ENCODE peak calls at places on chromosomes 16 and 17, in eight cellular contexts. E is T-helper 17 cell; S is right lobe of liver; U is CD8-positive, alpha-beta T cell; H is ovary; R is GM23248; O is kidney; W is psoas muscle. G is an unnamed sample.

GRCh38 chr16:56451753-56452689 is 667 bp downstream of the OGFOD1 start:
- DNase-seq in E (no peak), S (peak; percentile 60), U (no peak), H (no peak), R (peak; percentile 82), O (no peak), W (peak; percentile 38), G (no peak)

GRCh38 chr17:7141824-7142223 is 27.2 kb upstream of the ASGR2 start:
- DNase-seq in E (no peak), S (no peak), U (no peak), H (no peak), R (no peak), O (no peak), W (no peak), G (peak; percentile 51)

GRCh38 chr17:64077409-64077808 is 52.5 kb downstream of the ERN1 start:
- DNase-seq in E (no peak), S (no peak), U (no peak), H (no peak), R (peak; percentile 3), O (no peak), W (no peak), G (peak; percentile 81)

GRCh38 chr16:56673916-56674315 is 4.3 kb downstream of the MT1H start:
- DNase-seq in E (no peak), S (no peak), U (no peak), H (no peak), R (peak; percentile 57), O (no peak), W (no peak), G (no peak)

GRCh38 chr17:67602974-67603373 is 114.8 kb upstream of the NOL11 start:
- DNase-seq in E (no peak), S (no peak), U (peak; percentile 62), H (no peak), R (peak; percentile 63), O (no peak), W (no peak), G (no peak)

GRCh38 chr17:79840204-79840988 is 1.2 kb upstream of the CBX4 start:
- DNase-seq in E (no peak), S (peak; percentile 82), U (peak; percentile 41), H (peak; percentile 82), R (peak; percentile 74), O (peak; percentile 86), W (peak; percentile 80), G (peak; percentile 85)

GRCh38 chr17:66661411-66661843 is 173.5 kb upstream of the CACNG5 start:
- DNase-seq in E (no peak), S (no peak), U (no peak), H (no peak), R (peak; percentile 37), O (no peak), W (no peak), G (no peak)

GRCh38 chr16:54291107-54291980 is 4.8 kb upstream of the IRX3 start:
- DNase-seq in E (no peak), S (no peak), U (no peak), H (no peak), R (no peak), O (peak; percentile 71), W (no peak), G (no peak)

GRCh38 chr16:22661161-22661647 is 150.5 kb downstream of the NPIPB5 start:
- DNase-seq in E (no peak), S (no peak), U (no peak), H (no peak), R (no peak), O (no peak), W (no peak), G (no peak)

GRCh38 chr17:70906808-70907207 is 737.5 kb downstream of the KCNJ2 start:
- DNase-seq in E (no peak), S (no peak), U (no peak), H (no peak), R (peak; percentile 64), O (no peak), W (no peak), G (no peak)

GRCh38 chr16:79698341-79698753 is 97.8 kb upstream of the MAF start:
- DNase-seq in E (no peak), S (no peak), U (no peak), H (peak; percentile 66), R (no peak), O (peak; percentile 72), W (peak; percentile 24), G (no peak)

GRCh38 chr17:39794249-39794970 is 56.7 kb downstream of the GRB7 start:
- DNase-seq in E (no peak), S (no peak), U (peak; percentile 38), H (no peak), R (no peak), O (no peak), W (no peak), G (no peak)

DNA sequence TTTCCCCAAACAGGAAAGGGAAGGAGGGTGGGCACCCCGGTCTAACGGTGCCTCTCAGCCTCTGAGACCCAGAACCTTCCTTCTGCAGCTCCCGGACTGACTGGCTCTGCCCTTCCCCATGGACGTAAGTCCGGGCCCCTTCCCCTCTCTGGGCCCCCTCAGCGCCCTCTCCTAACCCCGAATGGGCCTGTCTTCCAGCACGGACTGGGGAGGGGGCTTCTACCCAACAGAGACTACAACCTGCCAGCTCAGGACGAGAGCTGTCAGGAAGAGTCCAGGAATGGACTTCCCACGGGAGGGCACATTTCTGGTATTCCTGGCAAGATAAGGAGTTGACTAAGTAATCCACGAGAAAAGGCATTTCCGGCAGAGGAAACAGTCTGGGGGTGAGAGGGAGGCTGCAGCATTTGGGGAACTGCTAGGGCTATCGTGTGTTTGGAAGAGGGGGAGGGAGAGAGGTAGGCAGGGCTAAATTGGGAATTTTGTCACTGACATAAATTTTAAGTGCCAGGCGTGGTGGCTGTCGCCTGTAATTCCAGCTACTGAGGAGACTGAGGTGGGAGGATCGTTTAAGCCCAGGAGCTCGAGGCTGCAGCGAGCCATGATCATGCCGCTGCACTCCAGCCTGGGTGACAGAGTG is 12.1 kb upstream of the ALDOA start:
- DNase-seq in E (no peak), S (no peak), U (no peak), H (no peak), R (peak; percentile 77), O (no peak), W (no peak), G (no peak)
- H3K9me3 ChIP-seq in E (no peaks in the 10 kb centered on the region), S (no peaks in the 10 kb centered on the region), U (no peaks in the 10 kb centered on the region), H (no peaks in the 10 kb centered on the region), R (no peaks in the 10 kb centered on the region), O (no peaks in the 10 kb centered on the region), W (no peaks in the 10 kb centered on the region), G (no peaks in the 10 kb centered on the region)

GRCh38 chr16:35637683-35638082 is 2178.3 kb downstream of the TP53TG3F start:
- DNase-seq in E (no peak), S (no peak), U (no peak), H (no peak), R (no peak), O (no peak), W (no peak), G (no peak)

GRCh38 chr16:35631261-35631945 is 2172.0 kb downstream of the TP53TG3F start:
- DNase-seq in E (no peak), S (no peak), U (no peak), H (no peak), R (no peak), O (no peak), W (no peak), G (no peak)

GRCh38 chr16:35639233-35640205 is 2180.1 kb downstream of the TP53TG3F start:
- DNase-seq in E (no peak), S (no peak), U (no peak), H (no peak), R (no peak), O (no peak), W (no peak), G (no peak)

GRCh38 chr16:35642322-35642835 is 2183.0 kb downstream of the TP53TG3F start:
- DNase-seq in E (no peak), S (no peak), U (no peak), H (no peak), R (no peak), O (no peak), W (no peak), G (no peak)

GRCh38 chr16:35636831-35637230 is 2177.4 kb downstream of the TP53TG3F start:
- DNase-seq in E (no peak), S (no peak), U (no peak), H (no peak), R (no peak), O (no peak), W (no peak), G (no peak)
- H3K9me3 ChIP-seq in E (peaks cover 4% of the 10 kb centered on the region), S (no peaks in the 10 kb centered on the region), U (no peaks in the 10 kb centered on the region), H (no peaks in the 10 kb centered on the region), R (no peaks in the 10 kb centered on the region), O (peaks cover 3% of the 10 kb centered on the region), W (no peaks in the 10 kb centered on the region), G (no peaks in the 10 kb centered on the region)

DNA sequence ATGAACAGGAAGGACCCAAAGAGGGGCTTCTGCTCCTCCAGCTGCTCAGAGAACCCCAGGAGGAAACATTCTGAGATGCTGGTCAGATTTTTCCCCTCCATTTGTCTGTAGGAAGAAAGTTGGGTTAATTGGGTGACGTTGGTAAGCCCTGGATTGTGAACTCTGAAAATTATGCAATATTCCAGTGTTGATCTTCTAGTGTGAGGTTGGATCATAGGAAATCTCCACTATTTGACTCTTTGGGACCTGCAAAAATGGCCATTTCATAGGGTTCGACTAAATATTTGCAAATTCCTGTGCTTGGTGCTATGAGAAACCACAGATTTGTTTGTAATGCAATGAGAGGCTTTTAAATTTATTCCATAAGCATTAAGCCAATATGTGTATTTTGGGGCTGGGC is at the start of gene OR1G1:
- DNase-seq in E (no peak), S (no peak), U (no peak), H (no peak), R (no peak), O (no peak), W (no peak), G (no peak)
- H3K9me3 ChIP-seq in E (no peaks in the 10 kb centered on the region), S (no peaks in the 10 kb centered on the region), U (no peaks in the 10 kb centered on the region), H (no peaks in the 10 kb centered on the region), R (no peaks in the 10 kb centered on the region), O (no peaks in the 10 kb centered on the region), W (no peaks in the 10 kb centered on the region), G (no peaks in the 10 kb centered on the region)

GRCh38 chr16:89687092-89687940 is 827 bp downstream of the CDK10 start:
- DNase-seq in E (no peak), S (peak; percentile 93), U (no peak), H (no peak), R (peak; percentile 84), O (peak; percentile 86), W (no peak), G (no peak)

GRCh38 chr16:89686520-89687091 is at the start of gene CDK10:
- DNase-seq in E (peak; percentile 84), S (peak; percentile 92), U (peak; percentile 76), H (peak; percentile 88), R (peak; percentile 94), O (peak; percentile 96), W (peak; percentile 90), G (peak; percentile 91)

GRCh38 chr16:89688395-89688794 is 1.9 kb downstream of the CDK10 start:
- DNase-seq in E (no peak), S (no peak), U (no peak), H (no peak), R (no peak), O (no peak), W (no peak), G (no peak)

GRCh38 chr16:89689142-89689541 is 2.7 kb downstream of the CDK10 start:
- DNase-seq in E (no peak), S (no peak), U (no peak), H (no peak), R (no peak), O (no peak), W (no peak), G (no peak)

DNA sequence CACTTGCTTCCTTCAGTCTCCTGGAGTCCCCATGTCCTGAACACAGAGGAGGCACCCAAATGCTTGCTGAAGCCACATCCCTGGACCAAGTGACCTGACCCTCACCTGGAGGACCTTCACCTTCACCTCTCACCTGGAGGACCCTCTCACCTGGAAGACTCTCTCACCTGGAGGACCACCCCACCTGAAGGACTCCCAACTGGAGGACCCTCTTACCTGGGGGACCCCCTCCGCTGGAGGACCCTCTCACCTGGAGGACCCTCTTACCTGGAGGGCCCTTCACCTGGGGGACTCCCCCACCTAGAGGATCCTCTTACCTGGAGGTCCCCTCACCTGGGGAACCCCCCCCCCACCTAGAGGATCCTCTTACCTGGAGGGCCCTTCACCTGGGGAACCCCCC is 573 bp upstream of the CDK10 start:
- DNase-seq in E (no peak), S (peak; percentile 58), U (no peak), H (no peak), R (no peak), O (no peak), W (no peak), G (no peak)
- H3K9me3 ChIP-seq in E (no peaks in the 10 kb centered on the region), S (no peaks in the 10 kb centered on the region), U (no peaks in the 10 kb centered on the region), H (no peaks in the 10 kb centered on the region), R (no peaks in the 10 kb centered on the region), O (no peaks in the 10 kb centered on the region), W (no peaks in the 10 kb centered on the region), G (no peaks in the 10 kb centered on the region)